ENCODE peak calls at places on chromosomes 16 and 17, in seven cellular contexts. G is tibial artery; L is pancreas; C is A549; B is CD8-positive, alpha-beta T cell; A is HCT116; F is heart right ventricle. E is an unnamed sample.

GRCh38 chr17:2232244-2232638 is 71.3 kb downstream of the SMG6 start:
- DNase-seq in F (no peak), G (no peak), B (no peak), C (no peak), L (peak; percentile 39), A (no peak), E (no peak)

GRCh38 chr16:28491970-28492474 is at the start of gene CLN3:
- DNase-seq in A (peak; percentile 93), F (peak; percentile 94), L (peak; percentile 95), B (peak; percentile 78), C (peak; percentile 98), G (peak; percentile 94), E (peak; percentile 91)

GRCh38 chr17:44197980-44198720 is 1.5 kb downstream of the ATXN7L3 start:
- DNase-seq in L (peak; percentile 49), F (no peak), B (peak; percentile 34), G (peak; percentile 26), C (peak; percentile 75), A (peak; percentile 57), E (no peak)

GRCh38 chr16:89449726-89450335 is 40.5 kb downstream of the ANKRD11 start:
- DNase-seq in F (no peak), L (no peak), C (no peak), G (no peak), A (no peak), B (no peak), E (no peak)

GRCh38 chr17:31530391-31530990 is 139.0 kb downstream of the RAB11FIP4 start:
- DNase-seq in C (no peak), F (no peak), L (no peak), A (no peak), B (no peak), G (no peak), E (no peak)

GRCh38 chr17:17469996-17470395 is 6.8 kb upstream of the MED9 start:
- DNase-seq in G (no peak), A (no peak), F (no peak), L (no peak), B (no peak), C (no peak), E (no peak)

GRCh38 chr17:55284944-55285339 is 20.2 kb downstream of the HLF start:
- DNase-seq in C (no peak), F (no peak), G (no peak), L (no peak), A (no peak), B (no peak), E (no peak)

GRCh38 chr16:3971261-3971660 is 90.7 kb upstream of the CREBBP start:
- DNase-seq in C (no peak), F (no peak), G (no peak), L (no peak), B (no peak), A (no peak), E (no peak)

GRCh38 chr16:54066451-54067056 is 220.0 kb downstream of the IRX3 start:
- DNase-seq in F (no peak), L (no peak), C (no peak), A (no peak), B (no peak), G (no peak), E (no peak)

GRCh38 chr17:43661699-43662431 is at the start of gene MEOX1:
- DNase-seq in C (no peak), G (no peak), B (no peak), L (no peak), A (no peak), F (peak; percentile 56), E (no peak)

GRCh38 chr17:37465058-37465616 is 24.6 kb upstream of the DUSP14 start:
- DNase-seq in C (no peak), A (no peak), L (no peak), F (no peak), G (no peak), B (no peak), E (no peak)

GRCh38 chr17:75900691-75901533 is 3.8 kb downstream of the MRPL38 start:
- DNase-seq in G (no peak), C (no peak), L (no peak), A (no peak), F (no peak), B (no peak), E (no peak)

GRCh38 chr17:35991075-35991474 is 4.5 kb upstream of the CCL14 start:
- DNase-seq in C (no peak), G (no peak), L (no peak), F (no peak), A (no peak), B (no peak), E (no peak)

GRCh38 chr17:55513885-55514590 is 2.8 kb upstream of the SMIM36 start:
- DNase-seq in L (peak; percentile 47), G (peak; percentile 76), F (peak; percentile 74), C (peak; percentile 61), B (peak; percentile 63), A (peak; percentile 70), E (peak; percentile 42)

GRCh38 chr16:49452568-49452967 is 79.0 kb downstream of the C16orf78 start:
- DNase-seq in B (no peak), L (no peak), G (no peak), A (no peak), C (no peak), F (no peak), E (no peak)

GRCh38 chr17:2222901-2223616 is 80.5 kb downstream of the SMG6 start:
- DNase-seq in A (no peak), B (peak; percentile 39), C (no peak), F (peak; percentile 69), G (peak; percentile 67), L (peak; percentile 72), E (peak; percentile 75)

GRCh38 chr16:3004781-3005284 is 7.9 kb upstream of the CLDN9 start:
- DNase-seq in L (no peak), G (no peak), B (no peak), C (peak; percentile 36), F (no peak), A (no peak), E (no peak)

GRCh38 chr17:81390029-81390428 is 5.2 kb upstream of the BAHCC1 start:
- DNase-seq in B (no peak), F (no peak), L (no peak), G (no peak), C (no peak), A (no peak), E (no peak)

GRCh38 chr16:85193876-85194275 is 81.6 kb upstream of the CIBAR2 start:
- DNase-seq in L (no peak), F (no peak), G (no peak), B (no peak), C (no peak), A (no peak), E (no peak)

GRCh38 chr17:65763786-65764185 is 202.3 kb upstream of the AXIN2 start:
- DNase-seq in G (no peak), A (no peak), F (no peak), C (no peak), L (no peak), B (no peak), E (no peak)

GRCh38 chr17:45334231-45334630 is 17.4 kb upstream of the MAP3K14 start:
- DNase-seq in F (no peak), C (no peak), B (no peak), A (no peak), L (no peak), G (no peak), E (no peak)

GRCh38 chr16:68762996-68763756 is 26.1 kb downstream of the CDH1 start:
- DNase-seq in A (no peak), L (no peak), B (no peak), C (no peak), G (no peak), F (no peak), E (no peak)

GRCh38 chr17:52995127-52995526 is 827.6 kb upstream of the KIF2B start:
- DNase-seq in G (no peak), F (no peak), A (no peak), B (no peak), C (no peak), L (no peak), E (no peak)
- H3K9me3 ChIP-seq in G (no peaks in the 10 kb centered on the region), F (no peaks in the 10 kb centered on the region), A (peaks cover 59% of the 10 kb centered on the region), B (no peaks in the 10 kb centered on the region), C (peaks cover 12% of the 10 kb centered on the region), L (no peaks in the 10 kb centered on the region), E (peaks cover 12% of the 10 kb centered on the region)

DNA sequence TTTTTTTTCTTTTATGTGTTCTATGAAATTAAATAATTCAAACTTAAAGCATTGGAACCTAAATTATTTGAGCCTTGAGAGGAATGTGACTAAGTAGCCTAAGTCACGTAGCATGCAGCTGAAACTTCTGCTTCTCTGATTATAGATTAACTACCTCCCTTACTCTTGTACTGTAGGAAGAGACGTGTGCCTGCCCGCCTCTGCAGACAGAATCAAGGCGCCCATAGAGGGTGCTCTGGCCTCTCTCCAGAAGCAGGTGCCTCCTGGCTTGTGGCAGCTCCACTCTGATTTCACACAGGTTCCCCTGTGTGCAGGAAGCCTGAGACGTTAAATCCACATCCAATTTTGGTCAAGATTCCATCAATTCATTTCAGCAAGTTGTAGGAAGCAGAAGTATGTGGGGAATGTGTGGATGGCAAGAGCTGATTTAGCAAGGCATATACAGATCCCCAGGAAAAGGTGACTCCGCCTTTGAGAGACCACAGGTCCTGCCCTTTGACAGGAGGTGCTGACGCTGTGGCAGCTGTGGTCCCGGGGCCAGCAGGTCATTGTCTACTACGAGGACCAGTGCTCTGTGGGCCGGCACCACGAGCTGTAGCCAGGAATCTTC is 1418.8 kb downstream of the CDH11 start:
- DNase-seq in C (no peak), A (no peak), B (no peak), F (no peak), L (peak; percentile 61), G (no peak), E (no peak)
- TF ChIP-seq CTCF in C (no peak), A (no peak), B (no peak), F (no peak), L (no peak), G (no peak), E (no peak)

GRCh38 chr17:7589891-7590611 is at the start of gene SOX15:
- DNase-seq in G (no peak), F (no peak), L (no peak), A (no peak), B (no peak), C (no peak), E (no peak)

GRCh38 chr17:7590743-7591142 is 849 bp upstream of the SOX15 start:
- DNase-seq in C (peak; percentile 69), G (no peak), B (no peak), F (no peak), L (no peak), A (no peak), E (no peak)

GRCh38 chr17:7588553-7589203 is 1.2 kb downstream of the SOX15 start:
- DNase-seq in F (no peak), G (no peak), B (no peak), C (no peak), A (no peak), L (no peak), E (no peak)

GRCh38 chr17:7587831-7588230 is 2.1 kb downstream of the SOX15 start:
- DNase-seq in L (no peak), A (no peak), C (no peak), B (no peak), G (no peak), F (no peak), E (no peak)

GRCh38 chr17:7589204-7589868 is 558 bp downstream of the SOX15 start:
- DNase-seq in G (peak; percentile 90), L (peak; percentile 70), A (no peak), F (peak; percentile 80), C (no peak), B (peak; percentile 44), E (peak; percentile 87)
- H3K4me1 ChIP-seq in G (peaks cover 30% of the 10 kb centered on the region), L (peaks cover 10% of the 10 kb centered on the region), A (peaks cover 2% of the 10 kb centered on the region), F (peaks cover 21% of the 10 kb centered on the region), C (peaks cover 36% of the 10 kb centered on the region), B (peaks cover 14% of the 10 kb centered on the region), E (peaks cover 46% of the 10 kb centered on the region)

DNA sequence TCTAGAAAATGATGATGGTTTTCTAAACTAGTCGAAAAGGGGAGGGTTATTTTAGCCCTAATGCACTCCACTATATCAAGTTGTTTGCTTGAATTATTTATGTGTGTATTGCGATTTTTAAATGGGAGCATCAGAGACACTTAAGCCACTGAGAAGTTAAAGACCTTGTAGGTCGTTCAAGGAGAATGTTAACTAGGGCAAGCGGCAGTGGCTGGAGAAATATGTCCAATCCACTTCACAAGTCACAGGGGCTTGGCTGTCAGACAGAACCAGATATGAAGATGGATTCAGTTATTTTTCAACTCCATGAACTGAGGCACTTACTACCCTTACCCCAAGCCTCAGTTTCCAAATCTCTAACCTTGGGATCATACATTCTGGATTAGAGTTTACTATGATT is 702.0 kb downstream of the CDH11 start:
- DNase-seq in L (no peak), B (no peak), A (no peak), F (no peak), C (no peak), G (no peak), E (no peak)
- H3K9me3 ChIP-seq in L (no peaks in the 10 kb centered on the region), B (no peaks in the 10 kb centered on the region), A (peaks cover 38% of the 10 kb centered on the region), F (no peaks in the 10 kb centered on the region), C (no peaks in the 10 kb centered on the region), G (no peaks in the 10 kb centered on the region), E (no peaks in the 10 kb centered on the region)